ENCODE peak calls at places on chromosomes 13 and 19, in nine cellular contexts. A is mesothelial cell of epicardium, L is brain pericyte, V is H9, H is fibroblast of lung, M is NCI-H2029 treated with DMSO at 0.1 percent for 48 hours, C is Calu3, B is left ventricle myocardium inferior, P is T-helper 2 cell. U is an unnamed sample.

GRCh38 chr19:31154021-31154420 is 195.2 kb downstream of the TSHZ3 start:
- DNase-seq in C (no peak), P (no peak), A (no peak), L (no peak), M (no peak), H (peak; percentile 72), B (no peak), V (no peak), U (no peak)

GRCh38 chr13:100269837-100270236 is 180.9 kb downstream of the PCCA start:
- DNase-seq in P (no peak), C (no peak), L (peak; percentile 76), M (no peak), B (peak; percentile 74), V (no peak), A (no peak), H (peak; percentile 61), U (peak; percentile 93)

GRCh38 chr19:12638611-12639182 is 27.8 kb downstream of the MAN2B1 start:
- DNase-seq in L (no peak), H (no peak), P (no peak), V (no peak), M (no peak), B (no peak), A (no peak), C (no peak), U (no peak)

GRCh38 chr13:93174260-93174659 is 52.3 kb upstream of the GPC6 start:
- DNase-seq in V (no peak), L (no peak), A (no peak), P (no peak), H (no peak), C (no peak), B (no peak), M (no peak), U (no peak)

GRCh38 chr19:1767464-1767933 is 14.2 kb downstream of the ONECUT3 start:
- DNase-seq in V (no peak), P (peak; percentile 49), L (no peak), C (no peak), A (no peak), M (no peak), B (peak; percentile 33), H (no peak), U (peak; percentile 24)

GRCh38 chr19:45782162-45782623 is at the start of gene DMPK:
- DNase-seq in C (no peak), V (peak; percentile 30), B (peak; percentile 76), A (no peak), P (no peak), M (no peak), L (no peak), H (no peak), U (no peak)

GRCh38 chr19:42505066-42505465 is 23.2 kb downstream of the CEACAM1 start:
- DNase-seq in L (no peak), C (no peak), A (no peak), B (no peak), H (no peak), M (no peak), P (no peak), V (no peak), U (no peak)

GRCh38 chr13:34469212-34469983 is 472.7 kb upstream of the NBEA start:
- DNase-seq in C (peak; percentile 30), A (no peak), P (no peak), B (no peak), V (no peak), L (no peak), M (peak; percentile 18), H (peak; percentile 86), U (peak; percentile 76)

GRCh38 chr19:55005684-55006488 is 32.2 kb downstream of the GP6 start:
- DNase-seq in B (no peak), P (peak; percentile 40), L (no peak), A (no peak), M (peak; percentile 58), H (peak; percentile 77), C (peak; percentile 69), V (peak; percentile 83), U (no peak)

GRCh38 chr19:2575734-2576481 is 100.0 kb downstream of the GADD45B start:
- DNase-seq in M (no peak), P (no peak), L (peak; percentile 96), C (peak; percentile 28), B (peak; percentile 90), H (no peak), A (no peak), V (no peak), U (no peak)

U was measured in endothelial cell of umbilical vein.